ENCODE peak calls at places on chromosome 6, in ten cellular contexts. W is AG09309, G is suprapubic skin, M is vagina, V is CD14-positive monocyte, F is fibroblast of pulmonary artery, K is progenitor cell of endocrine pancreas, X is AG04449, P is H9, H is epithelial cell of esophagus. Y is an unnamed sample.

GRCh38 chr6:27611451-27611850 is 138.5 kb upstream of the ZNF184 start:
- DNase-seq in W (no peak), G (no peak), M (no peak), V (no peak), F (no peak), K (no peak), X (no peak), P (no peak), H (no peak), Y (no peak)

GRCh38 chr6:40440083-40440482 is 147.1 kb downstream of the LRFN2 start:
- DNase-seq in W (no peak), G (no peak), M (no peak), V (no peak), F (no peak), K (no peak), X (no peak), P (no peak), H (peak), Y (no peak)

GRCh38 chr6:47288245-47289090 is 21.2 kb downstream of the TNFRSF21 start:
- DNase-seq in W (no peak), G (no peak), M (no peak), V (no peak), F (no peak), K (no peak), X (no peak), P (no peak), H (no peak), Y (no peak)

GRCh38 chr6:15090145-15090579 is 155.7 kb upstream of the JARID2 start:
- DNase-seq in W (no peak), G (no peak), M (no peak), V (no peak), F (no peak), K (no peak), X (no peak), P (no peak), H (no peak), Y (no peak)

GRCh38 chr6:36054965-36055364 is 27.4 kb downstream of the MAPK14 start:
- DNase-seq in W (no peak), G (no peak), M (no peak), V (no peak), F (no peak), K (no peak), X (no peak), P (no peak), H (no peak), Y (no peak)

GRCh38 chr6:804771-805170 is 111.8 kb upstream of the EXOC2 start:
- DNase-seq in W (no peak), G (no peak), M (peak), V (no peak), F (no peak), K (no peak), X (no peak), P (no peak), H (no peak), Y (no peak)

GRCh38 chr6:43970068-43970912 is 157.0 kb downstream of the MRPL14 start:
- DNase-seq in W (no peak), G (no peak), M (no peak), V (no peak), F (no peak), K (no peak), X (no peak), P (no peak), H (no peak), Y (no peak)

GRCh38 chr6:89317067-89317466 is 2.0 kb upstream of the GABRR2 start:
- DNase-seq in W (no peak), G (no peak), M (no peak), V (no peak), F (no peak), K (no peak), X (no peak), P (no peak), H (no peak), Y (no peak)

GRCh38 chr6:169800668-169801395 is 49.4 kb downstream of the ERMARD start:
- DNase-seq in W (peak), G (peak), M (peak), V (no peak), F (peak), K (peak), X (no peak), P (peak), H (peak), Y (peak)

GRCh38 chr6:69622230-69622629 is 174.6 kb downstream of the LMBRD1 start:
- DNase-seq in W (no peak), G (no peak), M (no peak), V (no peak), F (no peak), K (no peak), X (no peak), P (no peak), H (no peak), Y (no peak)

GRCh38 chr6:11215773-11216172 is 16.7 kb downstream of the NEDD9 start:
- DNase-seq in W (no peak), G (no peak), M (no peak), V (no peak), F (no peak), K (no peak), X (no peak), P (no peak), H (no peak), Y (no peak)

GRCh38 chr6:40268166-40268958 is 318.8 kb downstream of the LRFN2 start:
- DNase-seq in W (no peak), G (no peak), M (no peak), V (no peak), F (no peak), K (no peak), X (no peak), P (no peak), H (no peak), Y (no peak)

GRCh38 chr6:129744201-129744879 is 34.4 kb upstream of the ARHGAP18 start:
- DNase-seq in W (peak), G (no peak), M (no peak), V (no peak), F (peak), K (no peak), X (peak), P (no peak), H (peak), Y (no peak)

GRCh38 chr6:99032396-99032795 is 84.7 kb upstream of the FBXL4 start:
- DNase-seq in W (no peak), G (no peak), M (no peak), V (no peak), F (no peak), K (no peak), X (no peak), P (no peak), H (no peak), Y (no peak)

GRCh38 chr6:139979021-139979721 is 604.7 kb upstream of the CITED2 start:
- DNase-seq in W (no peak), G (no peak), M (no peak), V (no peak), F (peak), K (no peak), X (no peak), P (no peak), H (no peak), Y (no peak)

GRCh38 chr6:139996253-139996834 is 621.9 kb upstream of the CITED2 start:
- DNase-seq in W (no peak), G (no peak), M (no peak), V (no peak), F (no peak), K (no peak), X (no peak), P (peak), H (peak), Y (no peak)

GRCh38 chr6:137697267-137697938 is 169.7 kb upstream of the TNFAIP3 start:
- DNase-seq in W (no peak), G (no peak), M (no peak), V (no peak), F (peak), K (no peak), X (peak), P (peak), H (peak), Y (no peak)

GRCh38 chr6:56890066-56890465 is 64.8 kb upstream of the BEND6 start:
- DNase-seq in W (no peak), G (no peak), M (no peak), V (no peak), F (peak), K (no peak), X (no peak), P (no peak), H (no peak), Y (no peak)

GRCh38 chr6:25332671-25333071 is 53.5 kb downstream of the CARMIL1 start:
- DNase-seq in W (no peak), G (no peak), M (no peak), V (no peak), F (no peak), K (no peak), X (no peak), P (no peak), H (no peak), Y (no peak)

GRCh38 chr6:11485261-11485660 is 52.3 kb upstream of the TMEM170B start:
- DNase-seq in W (no peak), G (no peak), M (no peak), V (no peak), F (no peak), K (no peak), X (no peak), P (no peak), H (no peak), Y (no peak)

GRCh38 chr6:160030103-160030502 is 61.2 kb downstream of the IGF2R start:
- DNase-seq in W (peak), G (no peak), M (peak), V (no peak), F (peak), K (no peak), X (peak), P (no peak), H (peak), Y (no peak)

DNA sequence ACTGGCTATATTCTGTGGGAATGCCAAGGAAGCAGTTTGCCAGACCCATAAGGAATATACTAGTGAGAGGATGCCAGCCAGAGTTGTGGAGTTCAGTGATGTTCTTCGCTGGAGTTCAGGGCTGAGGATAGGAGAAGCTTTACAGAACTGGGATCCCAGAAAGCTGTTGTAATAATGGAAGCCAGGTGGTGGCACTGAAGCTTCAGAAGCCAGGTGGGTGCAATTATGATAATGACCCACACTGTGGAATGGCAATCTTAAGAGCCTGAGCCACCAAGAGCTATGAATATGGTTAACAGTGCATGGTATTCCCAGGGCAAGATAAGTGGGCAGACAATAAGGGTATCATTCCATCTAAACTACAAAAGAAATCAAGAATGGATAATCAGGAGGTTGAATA is 25.1 kb upstream of the ENPP1 start:
- DNase-seq in W (no peak), G (no peak), M (no peak), V (no peak), F (no peak), K (no peak), X (no peak), P (no peak), H (peak), Y (no peak)
- TF ChIP-seq CTCF in W (no peak), G (no peak), M (no peak), V (no peak), F (no peak), K (no peak), X (no peak), P (peak), H (peak), Y (no peak)

GRCh38 chr6:113570651-113571050 is 286.5 kb upstream of the MARCKS start:
- DNase-seq in W (no peak), G (no peak), M (no peak), V (no peak), F (no peak), K (no peak), X (no peak), P (no peak), H (no peak), Y (no peak)
- TF ChIP-seq CTCF in W (no peak), G (no peak), M (no peak), V (no peak), F (peak), K (no peak), X (no peak), P (no peak), H (peak), Y (no peak)

DNA sequence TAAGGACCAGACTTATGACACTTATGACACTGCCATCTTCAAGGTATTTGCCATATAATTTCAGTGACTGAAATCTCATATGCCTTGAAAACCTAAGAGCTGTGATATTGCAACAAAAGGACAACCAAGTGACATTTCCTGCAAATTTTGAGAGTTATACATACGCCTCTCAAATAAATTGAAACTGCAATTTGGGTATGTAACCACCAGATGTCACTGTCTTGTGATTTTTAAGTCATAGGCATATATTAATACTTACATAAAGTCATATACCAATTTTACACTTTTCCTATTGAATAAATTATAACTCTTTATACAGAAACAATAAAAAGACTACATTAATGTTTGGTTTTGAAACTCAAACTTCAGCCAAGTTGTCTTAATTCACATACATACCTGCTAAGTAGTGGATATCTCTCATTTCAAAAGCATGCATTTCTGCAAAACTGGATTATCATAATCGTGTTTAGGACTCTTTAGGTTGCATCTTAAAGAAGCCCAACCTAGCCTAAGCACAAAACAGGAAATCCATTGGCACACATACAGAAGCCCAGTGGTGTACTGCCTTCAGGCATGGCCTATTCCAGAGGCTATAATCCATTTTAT is 180.2 kb downstream of the PACRG start:
- DNase-seq in W (no peak), G (no peak), M (no peak), V (no peak), F (peak), K (no peak), X (no peak), P (no peak), H (peak), Y (no peak)
- TF ChIP-seq CTCF in W (peak), G (no peak), M (no peak), V (peak), F (peak), K (peak), X (no peak), P (peak), H (peak), Y (peak)

GRCh38 chr6:120648713-120649112 is 685.6 kb downstream of the TBC1D32 start:
- DNase-seq in W (no peak), G (no peak), M (no peak), V (no peak), F (no peak), K (no peak), X (no peak), P (no peak), H (peak), Y (no peak)

DNA sequence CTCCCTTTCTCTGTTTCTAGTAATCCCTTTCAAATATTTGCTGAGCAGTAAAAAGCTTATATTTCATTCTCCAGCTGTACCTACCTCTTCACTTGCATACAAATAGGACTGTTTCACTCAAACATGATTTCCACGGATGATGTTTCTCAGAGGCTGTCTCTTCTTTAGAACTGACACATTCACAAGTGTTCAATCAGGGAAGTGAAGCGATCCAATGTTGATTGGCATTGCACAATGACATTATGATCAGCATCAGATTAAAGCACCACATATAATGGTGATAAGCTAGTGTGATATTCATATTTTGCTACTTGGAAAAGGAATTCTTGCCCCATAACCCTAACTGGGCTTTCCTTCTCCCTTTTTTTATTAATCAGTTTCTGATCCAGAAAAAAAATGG is 681.8 kb downstream of the TBC1D32 start:
- DNase-seq in W (no peak), G (no peak), M (no peak), V (no peak), F (no peak), K (no peak), X (no peak), P (no peak), H (no peak), Y (no peak)
- TF ChIP-seq CTCF in W (no peak), G (no peak), M (no peak), V (no peak), F (no peak), K (no peak), X (no peak), P (no peak), H (no peak), Y (no peak)

GRCh38 chr6:21019614-21020013 is 485.4 kb downstream of the CDKAL1 start:
- DNase-seq in W (no peak), G (no peak), M (no peak), V (no peak), F (peak), K (no peak), X (no peak), P (no peak), H (no peak), Y (no peak)
- TF ChIP-seq CTCF in W (peak), G (no peak), M (no peak), V (no peak), F (peak), K (no peak), X (peak), P (no peak), H (peak), Y (no peak)

GRCh38 chr6:119349341-119350201 is at the start of gene MAN1A1:
- DNase-seq in W (peak), G (peak), M (peak), V (peak), F (peak), K (peak), X (no peak), P (peak), H (peak), Y (peak)
- TF ChIP-seq CTCF in W (no peak), G (no peak), M (peak), V (no peak), F (no peak), K (no peak), X (no peak), P (no peak), H (no peak), Y (no peak)

Y was measured in natural killer cell.